ENCODE peak calls at places on chromosomes 3 and 15, in ten cellular contexts. J, Z, T, Q, D, B, G, N, R and F are unnamed samples.

GRCh38 chr3:135487261-135487660 is 478.3 kb upstream of the PPP2R3A start:
- DNase-seq in D (no peak), Z (no peak), T (no peak), N (no peak), B (no peak), J (no peak), G (no peak), R (no peak), Q (no peak), F (no peak)

GRCh38 chr3:42130329-42131070 is 39.3 kb downstream of the TRAK1 start:
- DNase-seq in R (no peak), D (no peak), G (no peak), N (no peak), T (no peak), Z (no peak), J (no peak), Q (no peak), B (no peak), F (no peak)

GRCh38 chr15:26758079-26758478 is 14.8 kb downstream of the GABRB3 start:
- DNase-seq in Z (no peak), T (no peak), J (no peak), G (no peak), R (no peak), B (no peak), Q (no peak), N (no peak), D (no peak), F (no peak)

GRCh38 chr3:23455084-23455483 is 252.0 kb downstream of the UBE2E2 start:
- DNase-seq in G (peak; percentile 46), B (no peak), R (peak; percentile 2), D (no peak), J (peak; percentile 58), Q (no peak), T (no peak), Z (no peak), N (no peak), F (no peak)

GRCh38 chr15:70741107-70741511 is 22.2 kb downstream of the UACA start:
- DNase-seq in T (no peak), Q (no peak), D (no peak), B (no peak), R (no peak), G (peak; percentile 58), J (peak; percentile 55), N (no peak), Z (peak; percentile 78), F (no peak)

GRCh38 chr3:172102123-172102882 is 62.9 kb downstream of the FNDC3B start:
- DNase-seq in Q (no peak), R (no peak), G (no peak), D (no peak), B (no peak), T (peak; percentile 7), Z (no peak), J (peak; percentile 35), N (no peak), F (no peak)

GRCh38 chr15:67100808-67101581 is 35.6 kb downstream of the SMAD3 start:
- DNase-seq in J (peak; percentile 16), Z (no peak), R (no peak), B (no peak), D (no peak), Q (no peak), T (peak; percentile 48), G (no peak), N (no peak), F (no peak)

GRCh38 chr3:38544926-38545325 is 48.8 kb downstream of the EXOG start:
- DNase-seq in G (no peak), N (peak; percentile 39), B (no peak), Z (no peak), J (no peak), D (no peak), R (no peak), Q (no peak), T (no peak), F (no peak)

GRCh38 chr3:188214442-188214841 is 60.5 kb downstream of the LPP start:
- DNase-seq in G (no peak), N (no peak), D (no peak), Q (peak; percentile 56), R (no peak), T (no peak), Z (no peak), B (no peak), J (peak; percentile 86), F (no peak)

GRCh38 chr15:99096894-99097426 is 7.9 kb upstream of the SYNM start:
- DNase-seq in J (no peak), N (no peak), Z (no peak), B (no peak), T (no peak), D (no peak), Q (no peak), G (no peak), R (no peak), F (no peak)

GRCh38 chr3:54836876-54837275 is 91.0 kb downstream of the LRTM1 start:
- DNase-seq in G (no peak), J (no peak), B (no peak), Q (no peak), Z (no peak), T (no peak), N (no peak), R (no peak), D (no peak), F (peak; percentile 66)

GRCh38 chr3:194908972-194909371 is 223.3 kb downstream of the FAM43A start:
- DNase-seq in N (no peak), Z (no peak), D (no peak), B (no peak), Q (no peak), J (no peak), R (no peak), T (no peak), G (no peak), F (no peak)

GRCh38 chr15:70142322-70143191 is 44.8 kb upstream of the TLE3 start:
- DNase-seq in Q (peak; percentile 64), G (peak; percentile 52), J (peak; percentile 98), B (no peak), Z (peak; percentile 75), R (no peak), N (peak; percentile 64), T (peak; percentile 15), D (no peak), F (no peak)

GRCh38 chr3:41991399-41991798 is 29.5 kb upstream of the ULK4 start:
- DNase-seq in R (no peak), D (no peak), N (no peak), J (no peak), G (no peak), B (no peak), Z (no peak), Q (no peak), T (no peak), F (no peak)

GRCh38 chr3:128482857-128483656 is 9.9 kb downstream of the GATA2 start:
- DNase-seq in N (peak; percentile 68), G (peak; percentile 67), D (no peak), R (no peak), J (peak; percentile 23), Z (peak; percentile 99), T (no peak), Q (peak; percentile 47), B (peak; percentile 69), F (peak; percentile 92)

GRCh38 chr15:70427531-70428120 is 329.9 kb upstream of the TLE3 start:
- DNase-seq in T (no peak), N (no peak), Z (no peak), G (no peak), B (no peak), J (no peak), Q (no peak), D (no peak), R (no peak), F (no peak)

GRCh38 chr15:56919708-56920637 is 1.5 kb downstream of the TCF12 start:
- DNase-seq in D (no peak), Z (peak; percentile 74), N (peak; percentile 84), G (no peak), R (peak; percentile 34), Q (peak; percentile 47), J (no peak), B (peak; percentile 32), T (peak; percentile 3), F (peak; percentile 74)

GRCh38 chr3:20103731-20104130 is 63.5 kb downstream of the KAT2B start:
- DNase-seq in J (no peak), Z (no peak), N (no peak), G (no peak), Q (no peak), B (no peak), T (no peak), R (no peak), D (no peak), F (no peak)

GRCh38 chr3:17686613-17687012 is 55.8 kb downstream of the TBC1D5 start:
- DNase-seq in Q (no peak), N (no peak), J (peak; percentile 24), R (peak; percentile 1), G (no peak), Z (no peak), T (no peak), B (peak; percentile 8), D (no peak), F (peak; percentile 53)

GRCh38 chr3:185402561-185402960 is 39.6 kb downstream of the MAP3K13 start:
- DNase-seq in T (no peak), Q (no peak), Z (no peak), J (no peak), B (no peak), D (no peak), N (no peak), R (peak; percentile 90), G (peak; percentile 10), F (no peak)

GRCh38 chr15:81176291-81176893 is 20.3 kb upstream of the IL16 start:
- DNase-seq in Z (no peak), J (no peak), R (no peak), B (no peak), D (no peak), G (no peak), N (peak; percentile 75), T (no peak), Q (no peak), F (no peak)

GRCh38 chr15:60795471-60795870 is 316.5 kb upstream of the ICE2 start:
- DNase-seq in B (no peak), Z (no peak), Q (no peak), T (no peak), G (no peak), N (no peak), J (no peak), R (no peak), D (no peak), F (no peak)

GRCh38 chr3:194956697-194957396 is 271.2 kb downstream of the FAM43A start:
- DNase-seq in N (no peak), B (no peak), T (no peak), Z (no peak), D (no peak), Q (no peak), G (no peak), J (no peak), R (no peak), F (peak; percentile 44)

GRCh38 chr3:186200746-186201145 is 91.9 kb upstream of the ETV5 start:
- DNase-seq in D (no peak), B (no peak), T (no peak), R (no peak), Q (no peak), N (no peak), G (no peak), Z (no peak), J (no peak), F (no peak)

GRCh38 chr3:119529883-119530282 is 29.5 kb downstream of the CD80 start:
- DNase-seq in G (peak; percentile 16), J (no peak), Q (no peak), R (no peak), B (no peak), N (no peak), D (no peak), T (no peak), Z (no peak), F (no peak)